ENCODE peak calls at places on chromosome 3, in five cellular contexts. Z, A, Q, D and I are unnamed samples.

GRCh38 chr3:159818399-159818798 is 170.2 kb upstream of the IL12A start:
- DNase-seq in A (no peak), Z (no peak), Q (no peak), D (no peak), I (no peak)

GRCh38 chr3:16723994-16724393 is 118.8 kb upstream of the DAZL start:
- DNase-seq in A (no peak), D (no peak), Z (no peak), Q (no peak), I (no peak)

GRCh38 chr3:5581743-5582142 is 394.2 kb downstream of the EDEM1 start:
- DNase-seq in D (no peak), Q (no peak), Z (no peak), A (no peak), I (no peak)

GRCh38 chr3:79125313-79125984 is 642.3 kb downstream of the ROBO1 start:
- DNase-seq in Q (no peak), D (no peak), A (no peak), Z (no peak), I (no peak)

GRCh38 chr3:52705688-52706686 is at the start of the genes GLT8D1 and SPCS1:
- DNase-seq in Q (peak; percentile 74), D (peak; percentile 86), A (peak; percentile 82), Z (peak; percentile 92), I (peak; percentile 91)

GRCh38 chr3:131541288-131541687 is 38.5 kb upstream of the MRPL3 start:
- DNase-seq in A (no peak), Z (no peak), D (no peak), Q (no peak), I (no peak)

GRCh38 chr3:85576801-85577200 is 618.0 kb downstream of the CADM2 start:
- DNase-seq in A (no peak), Q (no peak), D (no peak), Z (no peak), I (no peak)

GRCh38 chr3:192879346-192880031 is 38.2 kb downstream of the MB21D2 start:
- DNase-seq in A (peak; percentile 92), Z (no peak), D (no peak), Q (no peak), I (no peak)

GRCh38 chr3:48445277-48445882 is 1.2 kb upstream of the ATRIP start:
- DNase-seq in A (no peak), Z (no peak), D (no peak), Q (no peak), I (no peak)

GRCh38 chr3:107975529-107976203 is 115.2 kb downstream of the CD47 start:
- DNase-seq in Z (no peak), Q (no peak), A (no peak), D (no peak), I (no peak)

GRCh38 chr3:106425021-106425420 is 556.2 kb upstream of the CBLB start:
- DNase-seq in D (no peak), A (peak; percentile 32), Z (no peak), Q (no peak), I (no peak)

GRCh38 chr3:9079674-9080073 is 116.4 kb upstream of the RAD18 start:
- DNase-seq in Z (no peak), Q (no peak), A (no peak), D (no peak), I (no peak)